ENCODE peak calls at places on chromosomes 6 and 20, in eight cellular contexts. D, N, V, T, W, R, L and I are unnamed samples.

GRCh38 chr6:163195721-163196691 is 218.5 kb upstream of the QKI start:
- DNase-seq in T (no peak), L (no peak), D (no peak), W (no peak), N (no peak), V (no peak), R (no peak), I (no peak)

GRCh38 chr6:111824608-111825337 is 48.5 kb downstream of the FYN start:
- DNase-seq in D (no peak), W (no peak), N (no peak), T (no peak), V (no peak), L (no peak), R (no peak), I (no peak)

GRCh38 chr6:45727228-45727627 is 288.4 kb downstream of the CLIC5 start:
- DNase-seq in D (no peak), L (no peak), V (no peak), T (no peak), R (no peak), W (peak), N (no peak), I (no peak)

GRCh38 chr6:5498579-5498899 is 237.2 kb downstream of the FARS2 start:
- DNase-seq in T (no peak), L (no peak), V (no peak), R (no peak), N (no peak), D (no peak), W (no peak), I (no peak)

GRCh38 chr20:25276533-25277050 is 28.7 kb downstream of the PYGB start:
- DNase-seq in R (no peak), D (no peak), N (no peak), L (no peak), W (no peak), V (no peak), T (no peak), I (no peak)

GRCh38 chr6:16903470-16903869 is 142.2 kb upstream of the ATXN1 start:
- DNase-seq in V (no peak), D (no peak), L (no peak), R (no peak), T (no peak), N (no peak), W (peak), I (no peak)

GRCh38 chr20:51012357-51012756 is 10.6 kb downstream of the KCNG1 start:
- DNase-seq in V (no peak), T (no peak), W (peak), L (no peak), R (no peak), D (no peak), N (no peak), I (no peak)

GRCh38 chr6:95790787-95791186 is 213.5 kb downstream of the MANEA start:
- DNase-seq in L (no peak), T (no peak), V (no peak), D (no peak), N (no peak), W (no peak), R (no peak), I (no peak)

GRCh38 chr20:37327748-37328147 is 18.2 kb upstream of the SRC start:
- DNase-seq in W (peak), L (no peak), T (no peak), R (peak), D (no peak), N (no peak), V (no peak), I (no peak)

GRCh38 chr6:121157913-121158312 is 176.4 kb downstream of the TBC1D32 start:
- DNase-seq in T (no peak), N (no peak), W (peak), R (no peak), V (no peak), L (no peak), D (no peak), I (no peak)

GRCh38 chr20:36272547-36273220 is 33.5 kb upstream of the DLGAP4 start:
- DNase-seq in T (no peak), V (no peak), N (no peak), R (no peak), W (no peak), L (no peak), D (no peak), I (no peak)

GRCh38 chr20:2691663-2692035 is 931 bp upstream of the EBF4 start:
- DNase-seq in V (no peak), W (no peak), R (no peak), D (no peak), T (no peak), N (no peak), L (no peak), I (no peak)

GRCh38 chr20:45779011-45779915 is 12.4 kb downstream of the WFDC3 start:
- DNase-seq in W (peak), V (no peak), D (no peak), T (no peak), L (no peak), N (no peak), R (peak), I (no peak)